ENCODE peak calls at places on chromosomes 7 and 10, in five cellular contexts. T is ascending aorta, Y is ovary, X is PC-3, D is adrenal gland. E is an unnamed sample.

GRCh38 chr7:119377-120163 is 72.8 kb upstream of the FAM20C start:
- DNase-seq in T (no peak), Y (no peak), X (no peak), D (peak; percentile 53), E (no peak)

GRCh38 chr7:87316846-87317545 is 28.5 kb upstream of the CROT start:
- DNase-seq in T (no peak), Y (no peak), X (peak; percentile 94), D (peak; percentile 33), E (no peak)

GRCh38 chr10:102230861-102231356 is 4.8 kb downstream of the ELOVL3 start:
- DNase-seq in T (no peak), Y (no peak), X (no peak), D (no peak), E (no peak)

GRCh38 chr10:52011113-52011512 is 303.0 kb upstream of the DKK1 start:
- DNase-seq in T (no peak), Y (no peak), X (no peak), D (no peak), E (no peak)

GRCh38 chr10:43238462-43238861 is 28.4 kb downstream of the RASGEF1A start:
- DNase-seq in T (peak; percentile 13), Y (no peak), X (no peak), D (peak; percentile 8), E (no peak)

GRCh38 chr7:79282051-79282694 is 171.3 kb downstream of the MAGI2 start:
- DNase-seq in T (no peak), Y (no peak), X (peak; percentile 71), D (no peak), E (peak; percentile 37)

GRCh38 chr7:106064329-106064728 is 47.8 kb downstream of the SYPL1 start:
- DNase-seq in T (peak; percentile 55), Y (no peak), X (no peak), D (no peak), E (no peak)

GRCh38 chr7:121195859-121196588 is 132.8 kb upstream of the WNT16 start:
- DNase-seq in T (peak; percentile 59), Y (no peak), X (no peak), D (no peak), E (no peak)

GRCh38 chr7:106623846-106624245 is 37.1 kb downstream of the CCDC71L start:
- DNase-seq in T (no peak), Y (no peak), X (peak; percentile 93), D (no peak), E (no peak)

GRCh38 chr10:97849491-97850402 is at the start of gene GOLGA7B:
- DNase-seq in T (no peak), Y (no peak), X (peak; percentile 35), D (peak; percentile 25), E (peak; percentile 80)

GRCh38 chr7:105611856-105612775 is 30.8 kb upstream of the EFCAB10 start:
- DNase-seq in T (no peak), Y (no peak), X (peak; percentile 40), D (no peak), E (no peak)

GRCh38 chr7:14207154-14207553 is 217.7 kb upstream of the ETV1 start:
- DNase-seq in T (no peak), Y (no peak), X (no peak), D (no peak), E (no peak)

GRCh38 chr10:119786117-119786769 is 60.4 kb downstream of the INPP5F start:
- DNase-seq in T (no peak), Y (no peak), X (peak; percentile 32), D (no peak), E (peak; percentile 86)

GRCh38 chr10:114413398-114413797 is 9.1 kb upstream of the AFAP1L2 start:
- DNase-seq in T (peak; percentile 88), Y (no peak), X (peak; percentile 84), D (peak; percentile 65), E (no peak)

GRCh38 chr10:47296111-47296894 is 3.7 kb upstream of the GDF10 start:
- DNase-seq in T (peak; percentile 60), Y (no peak), X (no peak), D (no peak), E (no peak)

GRCh38 chr10:43208147-43209063 is 58.5 kb downstream of the RASGEF1A start:
- DNase-seq in T (peak; percentile 53), Y (no peak), X (no peak), D (peak; percentile 11), E (no peak)

GRCh38 chr10:96643920-96644319 is 57.1 kb upstream of the TM9SF3 start:
- DNase-seq in T (no peak), Y (no peak), X (no peak), D (no peak), E (no peak)

GRCh38 chr7:106178593-106179134 is 66.6 kb upstream of the SYPL1 start:
- DNase-seq in T (no peak), Y (no peak), X (peak; percentile 86), D (no peak), E (no peak)

GRCh38 chr7:44547536-44548221 is 6.5 kb upstream of the NPC1L1 start:
- DNase-seq in T (no peak), Y (no peak), X (peak; percentile 35), D (no peak), E (no peak)

GRCh38 chr10:87734987-87735827 is 75.5 kb downstream of the PAPSS2 start:
- DNase-seq in T (no peak), Y (peak; percentile 40), X (peak; percentile 64), D (no peak), E (peak; percentile 53)

GRCh38 chr10:14926061-14926470 is 27.8 kb downstream of the DCLRE1C start:
- DNase-seq in T (no peak), Y (no peak), X (no peak), D (no peak), E (peak; percentile 60)

GRCh38 chr10:44498222-44498621 is 113.3 kb upstream of the CXCL12 start:
- DNase-seq in T (no peak), Y (no peak), X (no peak), D (no peak), E (no peak)

GRCh38 chr7:71682181-71682580 is 550.2 kb downstream of the GALNT17 start:
- DNase-seq in T (no peak), Y (no peak), X (no peak), D (no peak), E (no peak)

GRCh38 chr10:132518572-132519381 is 18.8 kb upstream of the INPP5A start:
- DNase-seq in T (peak; percentile 64), Y (peak; percentile 53), X (peak; percentile 70), D (peak; percentile 87), E (peak; percentile 50)

GRCh38 chr10:35855155-35855947 is 213.3 kb upstream of the FZD8 start:
- DNase-seq in T (no peak), Y (no peak), X (peak; percentile 76), D (no peak), E (no peak)

GRCh38 chr7:127251458-127252379 is 1.0 kb downstream of the GRM8 start:
- DNase-seq in T (no peak), Y (no peak), X (no peak), D (no peak), E (no peak)

GRCh38 chr10:11539191-11539868 is 72.1 kb downstream of the USP6NL start:
- DNase-seq in T (no peak), Y (no peak), X (peak; percentile 59), D (no peak), E (no peak)

GRCh38 chr10:3759397-3759796 is 25.6 kb downstream of the KLF6 start:
- DNase-seq in T (no peak), Y (no peak), X (no peak), D (no peak), E (no peak)

GRCh38 chr10:3757638-3758490 is 27.1 kb downstream of the KLF6 start:
- DNase-seq in T (peak; percentile 61), Y (no peak), X (peak; percentile 49), D (no peak), E (no peak)

GRCh38 chr10:3760083-3760482 is 24.9 kb downstream of the KLF6 start:
- DNase-seq in T (peak; percentile 57), Y (no peak), X (no peak), D (no peak), E (no peak)

GRCh38 chr10:3757250-3757637 is 27.8 kb downstream of the KLF6 start:
- DNase-seq in T (peak; percentile 19), Y (no peak), X (no peak), D (no peak), E (no peak)

GRCh38 chr10:3758491-3758970 is 26.5 kb downstream of the KLF6 start:
- DNase-seq in T (peak; percentile 57), Y (no peak), X (no peak), D (no peak), E (no peak)
- H3K4me3 ChIP-seq in T (no peak overlapping the region), Y (no peak overlapping the region), X (no peak overlapping the region), D (no peak overlapping the region), E (no peak overlapping the region)

DNA sequence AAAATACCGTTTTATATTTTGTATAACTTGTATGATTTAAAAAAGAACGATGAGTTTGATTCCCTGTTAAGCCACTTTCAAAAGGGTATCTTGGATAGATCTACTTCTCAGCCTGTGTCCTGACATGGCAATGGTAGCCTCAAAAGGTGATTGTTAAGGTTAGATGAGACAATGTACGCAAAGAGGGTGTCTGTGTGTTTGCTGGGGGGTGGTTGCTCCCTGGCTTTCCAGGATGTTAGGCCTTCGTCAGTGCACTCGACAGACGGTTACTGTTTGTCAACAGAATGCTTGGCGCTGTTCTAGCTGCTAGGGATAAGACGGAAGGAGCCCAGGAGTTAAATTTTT is 90.3 kb downstream of the NEURL1 start:
- DNase-seq in T (no peak), Y (no peak), X (no peak), D (no peak), E (no peak)
- H3K27me3 ChIP-seq in T (no peaks in the 10 kb centered on the region), Y (no peaks in the 10 kb centered on the region), X (no peaks in the 10 kb centered on the region), D (peaks cover 5% of the 10 kb centered on the region), E (no peaks in the 10 kb centered on the region)

DNA sequence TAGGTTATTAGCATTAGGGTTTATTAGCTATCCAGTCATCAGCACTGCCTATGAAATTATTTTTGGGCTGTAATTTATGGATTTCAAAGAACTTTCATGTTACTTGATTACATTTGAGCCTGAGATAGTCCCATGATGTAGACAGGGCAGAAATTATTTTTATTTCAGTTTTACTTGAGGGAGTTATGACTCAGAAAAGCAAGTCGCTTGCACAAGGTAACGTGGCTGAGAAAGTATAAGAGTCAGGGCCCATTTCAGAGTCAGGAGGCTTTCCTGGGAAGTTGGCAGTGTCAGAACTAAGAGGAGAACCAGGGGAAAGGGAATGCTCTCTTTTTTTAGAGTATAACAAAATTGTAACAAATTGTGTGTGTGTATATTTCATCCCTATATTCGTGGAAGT is 16.5 kb downstream of the GATA3 start:
- DNase-seq in T (no peak), Y (no peak), X (no peak), D (no peak), E (no peak)
- H3K4me1 ChIP-seq in T (no peaks in the 10 kb centered on the region), Y (no peaks in the 10 kb centered on the region), X (no peaks in the 10 kb centered on the region), D (peaks cover 3% of the 10 kb centered on the region), E (peaks cover 36% of the 10 kb centered on the region)

DNA sequence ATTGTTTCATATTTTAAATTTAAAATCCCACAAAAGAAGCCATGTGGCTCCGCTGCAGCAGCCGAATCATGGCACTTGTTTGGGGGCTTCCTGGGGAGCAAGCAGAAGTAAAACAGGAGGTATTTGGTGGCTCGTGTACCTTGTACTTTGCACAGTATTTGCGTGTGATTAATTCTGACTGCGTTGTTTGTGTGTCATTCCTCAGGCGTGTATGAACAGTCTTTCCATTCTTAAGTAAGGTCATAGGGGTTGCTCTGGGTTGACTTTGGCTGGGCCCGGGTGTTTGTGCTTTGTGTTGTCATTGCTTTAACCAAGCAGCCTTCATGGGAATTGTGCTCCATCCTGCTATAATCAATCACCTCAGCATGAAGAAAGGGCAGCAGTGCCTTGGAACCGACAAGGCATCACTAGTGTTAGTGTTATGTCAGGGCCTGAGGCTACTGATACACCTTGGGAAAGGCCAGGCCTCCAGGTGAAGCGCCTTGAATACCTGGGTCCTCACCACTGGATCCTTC is 182.4 kb downstream of the ARHGAP21 start:
- DNase-seq in T (no peak), Y (no peak), X (peak; percentile 20), D (no peak), E (peak; percentile 81)
- H3K4me3 ChIP-seq in T (no peak overlapping the region), Y (no peak overlapping the region), X (no peak overlapping the region), D (no peak overlapping the region), E (no peak overlapping the region)

GRCh38 chr7:31053986-31054385 is 1.9 kb downstream of the ADCYAP1R1 start:
- DNase-seq in T (no peak), Y (no peak), X (no peak), D (no peak), E (no peak)
- H3K27me3 ChIP-seq in T (no peaks in the 10 kb centered on the region), Y (no peaks in the 10 kb centered on the region), X (peaks cover 46% of the 10 kb centered on the region), D (peaks cover 22% of the 10 kb centered on the region), E (no peaks in the 10 kb centered on the region)